ENCODE peak calls at places on chromosomes 12 and 14, in six cellular contexts. E, C, I, O, Q and Z are unnamed samples.

GRCh38 chr12:15928870-15929571 is 17.9 kb downstream of the DERA start:
- DNase-seq in E (no peak), C (peak), I (peak), O (no peak), Q (no peak), Z (no peak)

GRCh38 chr12:65327207-65328076 is 49.0 kb downstream of the MSRB3 start:
- DNase-seq in E (peak), C (no peak), I (no peak), O (no peak), Q (no peak), Z (no peak)

GRCh38 chr12:112686373-112686772 is 105.2 kb upstream of the RPH3A start:
- DNase-seq in E (no peak), C (no peak), I (no peak), O (no peak), Q (no peak), Z (no peak)

GRCh38 chr12:62205348-62205747 is 54.9 kb upstream of the USP15 start:
- DNase-seq in E (peak), C (no peak), I (no peak), O (no peak), Q (no peak), Z (no peak)

GRCh38 chr14:91170504-91171121 is 56.7 kb downstream of the DGLUCY start:
- DNase-seq in E (no peak), C (no peak), I (no peak), O (peak), Q (no peak), Z (no peak)

GRCh38 chr14:30935445-30935844 is 61.1 kb downstream of the COCH start:
- DNase-seq in E (no peak), C (no peak), I (no peak), O (no peak), Q (no peak), Z (no peak)

GRCh38 chr14:31947680-31948580 is 129.2 kb upstream of the ARHGAP5 start:
- DNase-seq in E (no peak), C (no peak), I (no peak), O (no peak), Q (no peak), Z (no peak)

GRCh38 chr14:92680781-92681650 is 67.4 kb downstream of the LGMN start:
- DNase-seq in E (peak), C (peak), I (no peak), O (peak), Q (peak), Z (no peak)

GRCh38 chr12:52608826-52609630 is 7.8 kb upstream of the KRT72 start:
- DNase-seq in E (no peak), C (no peak), I (no peak), O (no peak), Q (no peak), Z (no peak)

GRCh38 chr12:50732591-50732990 is 31.3 kb upstream of the ATF1 start:
- DNase-seq in E (no peak), C (no peak), I (no peak), O (no peak), Q (no peak), Z (no peak)

GRCh38 chr14:74582910-74583581 is 29.0 kb downstream of the LTBP2 start:
- DNase-seq in E (no peak), C (no peak), I (no peak), O (no peak), Q (no peak), Z (no peak)

GRCh38 chr12:132115500-132115899 is 28.6 kb downstream of the DDX51 start:
- DNase-seq in E (no peak), C (no peak), I (no peak), O (no peak), Q (no peak), Z (no peak)

GRCh38 chr14:56304456-56304855 is 186.2 kb downstream of the PELI2 start:
- DNase-seq in E (no peak), C (no peak), I (no peak), O (no peak), Q (no peak), Z (no peak)

GRCh38 chr14:20857630-20858261 is 33.4 kb upstream of the RNASE3 start:
- DNase-seq in E (peak), C (peak), I (no peak), O (peak), Q (peak), Z (peak)

GRCh38 chr14:45112886-45113772 is 21.2 kb downstream of the FKBP3 start:
- DNase-seq in E (peak), C (no peak), I (no peak), O (no peak), Q (no peak), Z (no peak)
- TF ChIP-seq POLR2AphosphoS5 in E (no peak), C (no peak), I (no peak), O (no peak), Q (no peak), Z (no peak)

GRCh38 chr12:124553862-124554428 is 13.5 kb downstream of the NCOR2 start:
- DNase-seq in E (no peak), C (no peak), I (no peak), O (no peak), Q (no peak), Z (no peak)
- TF ChIP-seq REST in E (no peak), C (no peak), I (no peak), O (no peak), Q (no peak), Z (no peak)

DNA sequence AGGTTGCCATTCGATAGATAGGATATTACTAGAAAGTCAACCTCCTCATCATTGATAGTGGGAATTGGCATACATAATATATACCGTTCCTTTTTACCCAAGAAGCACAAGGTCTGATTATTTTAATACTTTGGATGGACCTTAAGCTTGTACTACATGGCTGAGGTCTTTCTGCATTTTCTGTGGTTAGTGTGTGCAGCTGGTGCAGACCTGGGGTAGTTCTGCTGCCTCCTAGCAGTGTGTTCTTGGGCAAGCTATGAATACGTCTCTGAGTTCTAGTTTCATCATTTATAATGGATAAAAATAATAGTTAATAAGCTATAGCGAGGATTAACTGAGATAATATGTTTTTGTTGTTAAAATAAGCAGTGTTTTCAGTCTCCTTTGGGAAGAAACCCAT is 2.2 kb downstream of the ZDHHC17 start:
- DNase-seq in E (no peak), C (no peak), I (no peak), O (no peak), Q (no peak), Z (peak)
- H3K4me3 ChIP-seq in E (no peak), C (peak), I (peak), O (peak), Q (no peak), Z (no peak)

GRCh38 chr12:121611306-121611705 is 15.0 kb upstream of the ORAI1 start:
- DNase-seq in E (no peak), C (peak), I (no peak), O (peak), Q (peak), Z (no peak)
- TF ChIP-seq POLR2AphosphoS5 in E (no peak), C (no peak), I (no peak), O (no peak), Q (no peak), Z (no peak)

GRCh38 chr12:48349471-48349870 is 1.2 kb downstream of the ZNF641 start:
- DNase-seq in E (no peak), C (no peak), I (no peak), O (no peak), Q (no peak), Z (no peak)
- TF ChIP-seq REST in E (no peak), C (no peak), I (no peak), O (no peak), Q (no peak), Z (no peak)